ENCODE peak calls at places on chromosomes 6 and 20, in ten cellular contexts. Z, X, D, J, B, M, V, G, E and C are unnamed samples.
A peak's percentile ranks its signal among the peaks of the same experiment; 100 is the strongest.

GRCh38 chr6:36984581-36985383 is 1.2 kb downstream of the MTCH1 start:
- DNase-seq in Z (peak; percentile 27), X (peak; percentile 65), D (peak; percentile 37), J (peak; percentile 79), B (peak; percentile 52), M (no peak), V (peak; percentile 77), G (peak; percentile 76), E (peak; percentile 92), C (peak; percentile 53)

GRCh38 chr6:11432713-11433450 is 104.7 kb upstream of the TMEM170B start:
- DNase-seq in Z (no peak), X (no peak), D (no peak), J (peak; percentile 61), B (no peak), M (no peak), V (no peak), G (no peak), E (peak; percentile 68), C (no peak)

GRCh38 chr6:15090145-15090579 is 155.7 kb upstream of the JARID2 start:
- DNase-seq in Z (no peak), X (no peak), D (no peak), J (no peak), B (peak; percentile 14), M (no peak), V (no peak), G (peak; percentile 18), E (no peak), C (no peak)

GRCh38 chr6:70307008-70307407 is 4.1 kb upstream of the COL9A1 start:
- DNase-seq in Z (no peak), X (no peak), D (no peak), J (no peak), B (no peak), M (no peak), V (no peak), G (no peak), E (no peak), C (no peak)

GRCh38 chr20:33246077-33246476 is 10.3 kb downstream of the BPIFA1 start:
- DNase-seq in Z (no peak), X (no peak), D (no peak), J (no peak), B (no peak), M (no peak), V (no peak), G (no peak), E (no peak), C (no peak)

GRCh38 chr6:110355727-110356126 is 2.4 kb downstream of the METTL24 start:
- DNase-seq in Z (no peak), X (no peak), D (no peak), J (no peak), B (no peak), M (no peak), V (no peak), G (no peak), E (no peak), C (no peak)

GRCh38 chr6:3355358-3356055 is 96.8 kb downstream of the PSMG4 start:
- DNase-seq in Z (no peak), X (peak; percentile 46), D (peak; percentile 55), J (no peak), B (peak; percentile 63), M (peak; percentile 44), V (peak; percentile 63), G (no peak), E (no peak), C (peak; percentile 56)

GRCh38 chr6:31495580-31495979 is 2.4 kb upstream of the MICB start:
- DNase-seq in Z (no peak), X (no peak), D (no peak), J (peak; percentile 51), B (no peak), M (no peak), V (no peak), G (no peak), E (no peak), C (no peak)

GRCh38 chr6:13239530-13240455 is 88.5 kb downstream of the TBC1D7 start:
- DNase-seq in Z (no peak), X (no peak), D (no peak), J (peak; percentile 70), B (no peak), M (no peak), V (no peak), G (no peak), E (no peak), C (no peak)

GRCh38 chr6:135231469-135231844 is 50.3 kb downstream of the MYB start:
- DNase-seq in Z (no peak), X (no peak), D (no peak), J (no peak), B (no peak), M (no peak), V (no peak), G (no peak), E (no peak), C (peak; percentile 53)

DNA sequence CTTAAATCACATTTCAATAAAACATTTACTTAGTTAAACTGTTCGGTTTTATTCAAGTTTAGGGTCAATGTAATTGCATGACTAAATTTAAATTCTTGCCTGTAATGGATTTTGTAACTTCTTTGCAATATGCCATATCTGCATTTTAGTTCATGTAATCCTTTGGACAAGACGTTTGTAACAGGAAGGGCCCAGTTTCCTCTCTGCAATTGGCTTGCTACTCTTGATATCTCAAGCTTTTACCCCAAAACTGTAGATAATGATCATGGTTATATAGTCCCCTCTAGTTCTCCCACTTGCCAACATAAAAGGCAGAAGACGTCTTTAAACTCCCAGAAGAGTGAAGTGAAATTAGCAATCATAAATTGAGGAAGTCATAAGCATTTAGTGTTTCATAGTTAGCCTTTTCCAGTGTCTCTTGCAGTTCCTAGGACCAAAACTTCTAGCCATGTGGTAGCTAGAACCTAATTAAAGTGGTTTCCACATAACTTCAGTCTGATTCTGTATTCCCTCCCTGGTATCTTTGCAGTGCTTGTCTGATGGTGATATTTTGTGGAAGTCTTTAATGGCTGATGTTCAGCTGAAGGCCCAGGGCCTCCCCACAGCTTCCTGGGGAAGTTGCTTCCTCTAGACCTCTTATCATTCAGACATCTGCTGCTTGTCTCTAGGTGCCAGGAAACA is 117.8 kb upstream of the SUPT3H start:
- DNase-seq in Z (no peak), X (no peak), D (peak; percentile 40), J (no peak), B (no peak), M (no peak), V (no peak), G (no peak), E (no peak), C (no peak)
- H3K27ac ChIP-seq in Z (no peak overlapping the region), X (no peak overlapping the region), D (no peak overlapping the region), J (no peak overlapping the region), B (no peak overlapping the region), M (no peak overlapping the region), V (no peak overlapping the region), G (no peak overlapping the region), E (no peak overlapping the region), C (no peak overlapping the region)

DNA sequence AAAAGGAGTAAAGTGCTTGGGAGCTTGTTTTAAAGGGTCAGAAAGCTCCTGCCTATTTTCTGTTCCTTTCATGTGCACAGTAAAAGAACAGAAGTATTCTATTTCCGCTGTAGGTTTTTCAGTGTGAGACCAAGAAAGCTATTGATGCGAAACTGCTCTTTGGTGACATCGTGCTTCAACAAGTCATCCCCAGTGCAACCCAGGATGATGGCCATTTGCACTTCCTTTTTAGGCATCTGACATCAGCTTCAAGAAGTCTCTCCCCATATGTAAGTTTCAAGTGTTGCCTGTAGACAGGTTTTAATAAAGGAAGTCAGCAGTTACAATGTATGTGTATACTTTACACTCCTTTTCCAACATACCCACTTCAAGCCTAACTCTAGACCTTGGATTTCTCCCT is 131.6 kb downstream of the RFX6 start:
- DNase-seq in Z (no peak), X (no peak), D (no peak), J (no peak), B (no peak), M (no peak), V (no peak), G (no peak), E (no peak), C (no peak)
- H3K4me1 ChIP-seq in Z (no peaks in the 10 kb centered on the region), X (no peaks in the 10 kb centered on the region), D (no peaks in the 10 kb centered on the region), J (no peaks in the 10 kb centered on the region), B (no peaks in the 10 kb centered on the region), M (no peaks in the 10 kb centered on the region), V (no peaks in the 10 kb centered on the region), G (no peaks in the 10 kb centered on the region), E (no peaks in the 10 kb centered on the region), C (no peaks in the 10 kb centered on the region)

DNA sequence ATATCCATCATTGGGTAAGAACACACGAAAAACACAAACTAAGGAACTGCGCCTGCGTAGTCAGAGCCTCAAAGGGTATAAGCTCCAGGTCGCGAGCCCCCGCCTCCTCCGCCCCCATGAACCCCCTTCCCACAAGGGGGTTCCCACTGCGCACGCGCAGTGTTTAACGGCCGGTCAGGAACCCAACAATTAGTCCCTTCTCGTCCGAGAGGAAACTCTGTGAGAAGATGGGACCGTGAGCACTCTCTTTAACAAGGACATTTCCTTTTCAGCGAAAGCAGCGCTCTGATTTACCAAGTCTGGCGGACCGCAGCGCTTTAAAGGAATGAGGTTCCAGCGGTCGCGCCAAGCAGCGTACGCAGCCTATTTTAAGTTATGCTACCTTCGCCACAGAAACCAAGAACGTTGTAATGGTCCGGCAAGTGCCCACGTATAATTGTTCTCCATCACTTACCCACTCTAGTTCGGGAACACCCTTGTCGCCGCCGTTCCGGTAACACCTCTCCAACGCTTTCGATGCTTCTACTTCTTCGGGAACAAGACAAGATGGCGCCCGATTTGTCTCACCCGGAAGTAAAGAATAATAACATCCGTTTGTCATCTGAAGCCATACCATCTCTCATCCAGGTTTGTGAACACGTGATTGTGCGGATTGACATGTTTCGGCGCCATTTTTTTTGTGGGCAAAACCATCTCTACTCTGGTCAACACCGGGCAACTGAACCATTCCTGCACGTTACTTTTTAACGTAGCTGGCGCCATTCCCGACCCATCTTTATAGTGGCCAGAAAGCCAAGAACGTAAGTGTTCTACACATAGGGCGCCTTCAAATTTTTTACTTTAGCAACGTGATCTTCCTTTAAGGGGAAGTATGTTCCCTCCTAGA is at the start of gene PNISR:
- DNase-seq in Z (peak; percentile 83), X (peak; percentile 83), D (peak; percentile 86), J (peak; percentile 99), B (peak; percentile 96), M (peak; percentile 77), V (peak; percentile 95), G (peak; percentile 97), E (peak; percentile 71), C (peak; percentile 94)
- H3K27ac ChIP-seq in Z (peak within 1 kb of the TSS; percentile 99), X (peak within 1 kb of the TSS; percentile 93), D (peak within 1 kb of the TSS; percentile 93), J (peak within 1 kb of the TSS; percentile 100), B (peak within 1 kb of the TSS; percentile 95), M (peak within 1 kb of the TSS; percentile 89), V (peak within 1 kb of the TSS; percentile 98), G (peak within 1 kb of the TSS; percentile 99), E (peak within 1 kb of the TSS; percentile 100), C (peak within 1 kb of the TSS; percentile 98)

GRCh38 chr6:87701676-87702588 is at the start of gene AKIRIN2:
- DNase-seq in Z (peak; percentile 92), X (peak; percentile 95), D (peak; percentile 97), J (peak; percentile 99), B (peak; percentile 97), M (peak; percentile 96), V (peak; percentile 98), G (peak; percentile 99), E (peak; percentile 95), C (peak; percentile 97)

GRCh38 chr6:87699576-87699975 is 2.5 kb downstream of the AKIRIN2 start:
- DNase-seq in Z (no peak), X (no peak), D (no peak), J (no peak), B (no peak), M (no peak), V (no peak), G (no peak), E (no peak), C (no peak)

GRCh38 chr6:87702589-87702945 is 534 bp upstream of the AKIRIN2 start:
- DNase-seq in Z (no peak), X (no peak), D (no peak), J (no peak), B (no peak), M (no peak), V (peak; percentile 30), G (peak; percentile 40), E (no peak), C (no peak)

GRCh38 chr6:87700351-87700728 is 1.7 kb downstream of the AKIRIN2 start:
- DNase-seq in Z (no peak), X (no peak), D (no peak), J (no peak), B (no peak), M (no peak), V (no peak), G (no peak), E (no peak), C (no peak)

GRCh38 chr6:87700729-87701675 is 1.0 kb downstream of the AKIRIN2 start:
- DNase-seq in Z (no peak), X (peak; percentile 53), D (no peak), J (peak; percentile 78), B (peak; percentile 30), M (peak; percentile 33), V (peak; percentile 68), G (peak; percentile 71), E (no peak), C (peak; percentile 39)
- H3K4me1 ChIP-seq in Z (peaks cover 9% of the 10 kb centered on the region), X (no peaks in the 10 kb centered on the region), D (peaks cover 15% of the 10 kb centered on the region), J (peaks cover 6% of the 10 kb centered on the region), B (no peaks in the 10 kb centered on the region), M (peaks cover 50% of the 10 kb centered on the region), V (peaks cover 39% of the 10 kb centered on the region), G (peaks cover 13% of the 10 kb centered on the region), E (peaks cover 23% of the 10 kb centered on the region), C (no peaks in the 10 kb centered on the region)